ENCODE peak calls at places on chromosomes 12 and 14, in six cellular contexts. K, W, O, C, U and P are unnamed samples.

GRCh38 chr12:78146365-78146772 is 315.7 kb downstream of the NAV3 start:
- DNase-seq in K (no peak), W (no peak), O (peak; percentile 65), C (peak; percentile 70), U (no peak), P (peak; percentile 17)

GRCh38 chr12:96587691-96588090 is 98.3 kb downstream of the CFAP54 start:
- DNase-seq in K (no peak), W (no peak), O (peak; percentile 35), C (no peak), U (no peak), P (peak; percentile 2)

GRCh38 chr12:72570601-72571000 is 298.4 kb downstream of the TRHDE start:
- DNase-seq in K (no peak), W (no peak), O (no peak), C (no peak), U (no peak), P (no peak)

GRCh38 chr14:92501891-92502351 is 11.7 kb upstream of the RIN3 start:
- DNase-seq in K (no peak), W (no peak), O (peak; percentile 69), C (no peak), U (no peak), P (no peak)

GRCh38 chr14:31261523-31261858 is 53.9 kb upstream of the HECTD1 start:
- DNase-seq in K (no peak), W (no peak), O (no peak), C (no peak), U (no peak), P (no peak)

GRCh38 chr12:13798162-13798561 is 183.2 kb downstream of the GRIN2B start:
- DNase-seq in K (no peak), W (no peak), O (no peak), C (no peak), U (no peak), P (no peak)

GRCh38 chr12:47818701-47819543 is 781 bp downstream of the HDAC7 start:
- DNase-seq in K (peak; percentile 86), W (peak; percentile 63), O (peak; percentile 76), C (peak; percentile 54), U (peak; percentile 53), P (no peak)

GRCh38 chr14:90561920-90562319 is 165.1 kb downstream of the CALM1 start:
- DNase-seq in K (no peak), W (no peak), O (no peak), C (no peak), U (no peak), P (no peak)

GRCh38 chr14:81055971-81056370 is 100.5 kb downstream of the TSHR start:
- DNase-seq in K (no peak), W (no peak), O (no peak), C (no peak), U (no peak), P (no peak)

GRCh38 chr12:21656931-21657335 is 709 bp downstream of the LDHB start:
- DNase-seq in K (no peak), W (peak; percentile 35), O (peak; percentile 66), C (peak; percentile 73), U (peak; percentile 41), P (no peak)

GRCh38 chr12:106766393-106766826 is 8.1 kb upstream of the RIC8B start:
- DNase-seq in K (peak; percentile 67), W (no peak), O (peak; percentile 37), C (peak; percentile 69), U (no peak), P (peak; percentile 44)

GRCh38 chr12:13566286-13566685 is 369.8 kb downstream of the EMP1 start:
- DNase-seq in K (no peak), W (no peak), O (no peak), C (no peak), U (no peak), P (peak; percentile 27)

GRCh38 chr12:6532927-6533652 is 1.2 kb upstream of the GAPDH start:
- DNase-seq in K (no peak), W (peak; percentile 60), O (peak; percentile 89), C (peak; percentile 78), U (no peak), P (no peak)

GRCh38 chr14:104151546-104152245 is 13.3 kb downstream of the KIF26A start:
- DNase-seq in K (no peak), W (no peak), O (no peak), C (no peak), U (no peak), P (no peak)

GRCh38 chr12:46268349-46268616 is 560 bp downstream of the SLC38A1 start:
- DNase-seq in K (peak; percentile 49), W (no peak), O (no peak), C (no peak), U (no peak), P (no peak)

GRCh38 chr14:28751467-28752058 is 15.0 kb upstream of the FOXG1 start:
- DNase-seq in K (no peak), W (no peak), O (peak; percentile 71), C (peak; percentile 30), U (no peak), P (no peak)

GRCh38 chr14:50062438-50063039 is 53.8 kb downstream of the VCPKMT start:
- DNase-seq in K (no peak), W (peak; percentile 72), O (peak; percentile 80), C (no peak), U (peak; percentile 79), P (peak; percentile 42)

GRCh38 chr14:34971381-34971780 is 11.4 kb upstream of the SRP54 start:
- DNase-seq in K (no peak), W (no peak), O (peak; percentile 73), C (no peak), U (no peak), P (no peak)

GRCh38 chr14:104353221-104353920 is 215.0 kb downstream of the KIF26A start:
- DNase-seq in K (peak; percentile 37), W (no peak), O (no peak), C (no peak), U (no peak), P (no peak)

GRCh38 chr14:103547455-103547940 is 15.0 kb downstream of the BAG5 start:
- DNase-seq in K (peak; percentile 34), W (no peak), O (no peak), C (no peak), U (no peak), P (no peak)